ENCODE peak calls at places on chromosomes 4 and X, in five cellular contexts. T is activated CD8-positive, alpha-beta T cell treated with anti-CD3 and anti-CD28 coated beads for 36 hours; D is mammary epithelial cell; Q is NCI-H2171; C is mucosa of gallbladder. Y is an unnamed sample.

GRCh38 chr4:141575884-141576283 is 60.5 kb upstream of the IL15 start:
- DNase-seq in T (no peak), D (no peak), Q (no peak), C (no peak), Y (peak)

GRCh38 chrX:16458208-16458607 is 191.8 kb upstream of the S100G start:
- DNase-seq in T (no peak), D (no peak), Q (no peak), C (no peak), Y (no peak)

GRCh38 chr4:162952232-162952631 is 214.5 kb downstream of the NAF1 start:
- DNase-seq in T (no peak), D (peak), Q (no peak), C (no peak), Y (no peak)

GRCh38 chrX:108297290-108297689 is 140.9 kb downstream of the COL4A6 start:
- DNase-seq in T (no peak), D (no peak), Q (no peak), C (no peak), Y (no peak)

GRCh38 chr4:48639816-48640215 is 140.3 kb downstream of the FRYL start:
- DNase-seq in T (no peak), D (no peak), Q (no peak), C (no peak), Y (no peak)

GRCh38 chr4:94274912-94275311 is 67.2 kb downstream of the SMARCAD1 start:
- DNase-seq in T (no peak), D (no peak), Q (no peak), C (no peak), Y (peak)

GRCh38 chr4:53552711-53553110 is 38.6 kb downstream of the LNX1 start:
- DNase-seq in T (no peak), D (no peak), Q (no peak), C (no peak), Y (no peak)

GRCh38 chrX:10579018-10579752 is 41.2 kb downstream of the MID1 start:
- DNase-seq in T (no peak), D (peak), Q (no peak), C (no peak), Y (peak)

GRCh38 chrX:154374361-154375155 is at the start of gene FLNA:
- DNase-seq in T (peak), D (no peak), Q (no peak), C (no peak), Y (peak)